ENCODE peak calls at places on chromosomes 3 and 15, in five cellular contexts. M, B, D, C and F are unnamed samples.

GRCh38 chr15:92062505-92062904 is 209.0 kb downstream of the SLCO3A1 start:
- DNase-seq in M (no peak), B (no peak), D (peak), C (no peak), F (no peak)

GRCh38 chr3:193826126-193826795 is 233.3 kb downstream of the OPA1 start:
- DNase-seq in M (peak), B (no peak), D (no peak), C (peak), F (peak)

GRCh38 chr15:41568350-41569017 is 9.5 kb downstream of the TYRO3 start:
- DNase-seq in M (peak), B (peak), D (no peak), C (no peak), F (peak)

GRCh38 chr3:156721687-156722086 is 47.3 kb downstream of the TIPARP start:
- DNase-seq in M (no peak), B (no peak), D (no peak), C (no peak), F (no peak)

GRCh38 chr3:15794842-15795562 is 2.8 kb downstream of the ANKRD28 start:
- DNase-seq in M (no peak), B (no peak), D (no peak), C (no peak), F (no peak)

GRCh38 chr3:27729325-27729724 is 7.2 kb upstream of the EOMES start:
- DNase-seq in M (no peak), B (peak), D (no peak), C (no peak), F (no peak)

GRCh38 chr3:64493149-64493548 is 194.7 kb downstream of the ADAMTS9 start:
- DNase-seq in M (no peak), B (no peak), D (no peak), C (no peak), F (no peak)

GRCh38 chr3:69669070-69669469 is 70.2 kb upstream of the MITF start:
- DNase-seq in M (no peak), B (no peak), D (no peak), C (no peak), F (no peak)

GRCh38 chr15:87877114-87877810 is 379.3 kb downstream of the NTRK3 start:
- DNase-seq in M (peak), B (no peak), D (peak), C (no peak), F (no peak)

GRCh38 chr3:128334086-128334650 is 132.5 kb downstream of the DNAJB8 start:
- DNase-seq in M (no peak), B (no peak), D (no peak), C (no peak), F (no peak)

GRCh38 chr15:101035611-101036010 is 116.5 kb downstream of the LRRK1 start:
- DNase-seq in M (no peak), B (no peak), D (no peak), C (no peak), F (no peak)

GRCh38 chr3:18301781-18302180 is 123.4 kb downstream of the SATB1 start:
- DNase-seq in M (no peak), B (no peak), D (no peak), C (no peak), F (no peak)

GRCh38 chr15:57118013-57118799 is 199.8 kb downstream of the TCF12 start:
- DNase-seq in M (no peak), B (peak), D (no peak), C (no peak), F (no peak)

GRCh38 chr3:24145481-24145880 is 200.4 kb downstream of the NR1D2 start:
- DNase-seq in M (no peak), B (no peak), D (no peak), C (no peak), F (no peak)

GRCh38 chr3:9793161-9793781 is 389 bp downstream of the ARPC4 start:
- DNase-seq in M (peak), B (peak), D (no peak), C (peak), F (no peak)

GRCh38 chr3:24088782-24089181 is 143.7 kb downstream of the NR1D2 start:
- DNase-seq in M (no peak), B (peak), D (no peak), C (no peak), F (no peak)

GRCh38 chr3:187042062-187042745 is 97.1 kb downstream of the RPL39L start:
- DNase-seq in M (no peak), B (no peak), D (no peak), C (no peak), F (no peak)

GRCh38 chr3:70000563-70001081 is 1.1 kb downstream of the SAMMSON start:
- DNase-seq in M (no peak), B (no peak), D (no peak), C (no peak), F (no peak)

GRCh38 chr15:25177955-25178801 is 223.4 kb downstream of the SNRPN start:
- DNase-seq in M (peak), B (no peak), D (peak), C (peak), F (peak)

GRCh38 chr3:31392568-31392967 is 140.2 kb upstream of the STT3B start:
- DNase-seq in M (no peak), B (no peak), D (no peak), C (no peak), F (no peak)

GRCh38 chr15:92079047-92079446 is 225.5 kb downstream of the SLCO3A1 start:
- DNase-seq in M (no peak), B (peak), D (no peak), C (no peak), F (no peak)

GRCh38 chr3:147977001-147977400 is 567.8 kb downstream of the ZIC1 start:
- DNase-seq in M (no peak), B (no peak), D (no peak), C (no peak), F (no peak)

GRCh38 chr3:25854635-25855034 is 64.7 kb downstream of the OXSM start:
- DNase-seq in M (no peak), B (no peak), D (no peak), C (no peak), F (no peak)

GRCh38 chr3:30437172-30437571 is 169.2 kb upstream of the TGFBR2 start:
- DNase-seq in M (no peak), B (peak), D (no peak), C (no peak), F (no peak)

GRCh38 chr3:78879516-78879860 is 888.3 kb downstream of the ROBO1 start:
- DNase-seq in M (no peak), B (peak), D (no peak), C (no peak), F (no peak)

GRCh38 chr15:94131875-94132274 is 99.5 kb upstream of the MCTP2 start:
- DNase-seq in M (no peak), B (no peak), D (no peak), C (no peak), F (no peak)

GRCh38 chr3:79329154-79329553 is 438.6 kb downstream of the ROBO1 start:
- DNase-seq in M (no peak), B (no peak), D (no peak), C (no peak), F (no peak)

GRCh38 chr3:183159319-183159718 is 3.2 kb downstream of the LAMP3 start:
- DNase-seq in M (no peak), B (peak), D (no peak), C (no peak), F (no peak)

GRCh38 chr3:195001961-195002861 is 268.7 kb downstream of the XXYLT1 start:
- DNase-seq in M (peak), B (peak), D (peak), C (peak), F (peak)

GRCh38 chr3:45145681-45146614 is at the start of gene CDCP1:
- DNase-seq in M (peak), B (peak), D (no peak), C (peak), F (peak)

GRCh38 chr15:39602143-39602542 is 21.3 kb downstream of the THBS1 start:
- DNase-seq in M (no peak), B (peak), D (no peak), C (no peak), F (no peak)

GRCh38 chr3:139309880-139310279 is 33.9 kb upstream of the MRPS22 start:
- DNase-seq in M (no peak), B (no peak), D (no peak), C (no peak), F (no peak)

GRCh38 chr15:101053261-101053660 is 134.1 kb downstream of the LRRK1 start:
- DNase-seq in M (no peak), B (no peak), D (no peak), C (peak), F (no peak)

GRCh38 chr3:30457081-30457480 is 149.3 kb upstream of the TGFBR2 start:
- DNase-seq in M (no peak), B (no peak), D (no peak), C (no peak), F (no peak)

GRCh38 chr3:136545664-136546266 is 206.4 kb downstream of the STAG1 start:
- DNase-seq in M (no peak), B (no peak), D (no peak), C (no peak), F (no peak)
- TF ChIP-seq CTCF in M (peak), B (peak), D (peak), C (no peak), F (no peak)

GRCh38 chr15:70859998-70860397 is 6.0 kb upstream of the LARP6 start:
- DNase-seq in M (no peak), B (no peak), D (no peak), C (no peak), F (no peak)

GRCh38 chr15:70859322-70859908 is 5.5 kb upstream of the LARP6 start:
- DNase-seq in M (no peak), B (no peak), D (no peak), C (no peak), F (no peak)

GRCh38 chr15:70867911-70868467 is 14.0 kb upstream of the LARP6 start:
- DNase-seq in M (peak), B (no peak), D (no peak), C (no peak), F (no peak)

GRCh38 chr15:70866982-70867644 is 13.2 kb upstream of the LARP6 start:
- DNase-seq in M (no peak), B (no peak), D (no peak), C (no peak), F (no peak)

DNA sequence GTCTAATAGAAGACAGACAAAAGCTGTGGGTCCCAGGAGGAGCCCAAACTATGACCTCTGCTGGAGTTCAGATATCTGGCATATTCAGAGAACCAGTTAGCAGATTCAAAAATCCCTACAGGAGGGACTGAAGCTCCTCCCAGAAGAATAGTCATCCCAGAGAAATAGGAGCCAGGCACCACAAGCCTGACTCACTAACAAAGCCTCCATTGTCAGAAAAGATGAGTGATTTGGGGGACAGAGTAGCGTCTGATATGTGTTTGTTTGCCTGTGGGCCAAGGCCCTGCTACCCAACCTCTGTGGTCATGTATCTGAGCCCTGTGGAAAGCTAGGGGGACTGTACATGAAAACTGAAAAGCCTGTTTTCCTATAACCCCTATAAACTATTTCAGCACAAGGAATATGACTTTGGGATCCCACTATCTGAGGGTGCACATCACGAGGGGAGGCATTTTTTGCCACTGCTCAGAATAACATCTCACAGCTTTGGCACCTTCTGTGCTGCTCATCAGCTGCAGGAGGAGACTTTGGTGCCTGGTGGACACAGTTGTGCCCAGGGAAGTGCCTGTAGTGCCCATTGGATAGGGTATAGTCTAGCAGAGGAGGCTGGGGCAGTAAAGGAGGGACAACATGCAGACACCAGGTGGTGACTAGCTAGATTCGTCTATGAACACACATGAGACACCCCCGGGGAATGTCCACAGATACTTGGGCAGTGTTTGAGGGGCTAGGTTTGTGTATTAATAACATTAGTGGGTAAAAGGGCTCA is 9.7 kb upstream of the LARP6 start:
- DNase-seq in M (peak), B (no peak), D (no peak), C (no peak), F (no peak)
- TF ChIP-seq CTCF in M (no peak), B (no peak), D (no peak), C (no peak), F (no peak)

GRCh38 chr15:78538358-78538757 is 1.9 kb upstream of the PSMA4 start:
- DNase-seq in M (no peak), B (no peak), D (no peak), C (no peak), F (no peak)
- TF ChIP-seq CTCF in M (no peak), B (no peak), D (no peak), C (no peak), F (no peak)

GRCh38 chr3:37686225-37686624 is 175.5 kb upstream of the CTDSPL start:
- DNase-seq in M (no peak), B (peak), D (no peak), C (no peak), F (no peak)
- TF ChIP-seq CTCF in M (no peak), B (peak), D (no peak), C (no peak), F (no peak)

DNA sequence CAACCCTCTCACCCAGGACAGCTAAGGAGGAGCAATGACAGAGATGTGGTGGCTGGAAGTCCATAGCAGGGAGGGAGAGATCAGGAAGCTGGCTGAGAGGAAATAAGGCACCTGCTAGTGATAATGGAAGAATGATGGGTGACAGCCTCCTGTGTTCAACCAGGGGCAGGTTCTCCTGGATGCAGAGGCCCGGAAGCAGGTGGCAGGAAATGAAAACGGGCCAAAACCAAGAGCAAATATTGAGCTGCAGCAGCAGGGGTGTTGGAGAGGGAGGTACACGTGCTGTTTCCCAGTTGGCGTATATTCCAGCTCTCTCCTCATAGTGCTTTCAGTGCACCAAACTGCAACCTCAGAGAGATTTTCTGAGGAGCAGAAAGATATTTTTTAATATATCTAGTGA is 213.5 kb upstream of the TBL1XR1 start:
- DNase-seq in M (peak), B (no peak), D (no peak), C (peak), F (peak)
- TF ChIP-seq CTCF in M (no peak), B (no peak), D (no peak), C (no peak), F (no peak)

DNA sequence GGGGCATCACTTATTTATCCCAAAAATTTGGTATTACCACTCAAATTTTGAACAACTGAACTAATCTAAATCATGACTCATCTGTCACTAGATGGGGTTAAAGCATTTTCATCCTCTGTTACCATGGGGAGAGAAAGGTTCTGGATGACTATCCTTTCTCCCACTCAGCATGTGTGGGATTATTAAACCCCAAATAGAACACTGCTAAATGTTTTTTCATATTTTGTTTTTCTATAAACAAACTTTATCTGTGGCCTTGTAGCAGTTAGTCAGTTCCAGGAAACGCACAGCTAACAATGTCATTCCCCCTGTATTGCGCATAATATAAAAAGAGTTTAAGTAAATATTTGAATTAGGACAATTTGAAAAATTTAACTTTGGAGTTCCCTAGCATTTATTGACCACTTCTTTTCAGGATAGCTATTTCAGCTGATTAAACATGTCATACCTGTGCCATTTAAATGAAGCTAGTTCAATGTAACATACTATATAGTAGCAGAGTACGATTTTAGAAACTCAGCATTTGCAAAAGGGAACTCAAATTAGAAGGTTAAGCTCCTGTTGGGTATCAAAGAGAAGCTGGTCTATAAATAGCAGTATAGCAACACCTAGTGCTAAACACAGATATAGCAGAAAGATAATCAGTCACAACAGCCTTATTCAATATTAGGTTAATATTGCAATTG is 9.2 kb upstream of the TMEM212 start:
- DNase-seq in M (peak), B (peak), D (no peak), C (no peak), F (no peak)
- TF ChIP-seq CTCF in M (peak), B (peak), D (peak), C (peak), F (no peak)